ENCODE peak calls at places on chromosomes 7 and 10, in seven cellular contexts. U is cortex of kidney; F is stimulated activated CD4-positive, alpha-beta T cell treated with anti-CD3 and anti-CD28 coated beads, Interleukin-1b, Interleukin-23, amount 100 ng/mL, for 4 hours; I is NCI-H1092 treated with DMSO at 0.1 percent for 48 hours; L is head of caudate nucleus; A is heart right ventricle; K is non-pigmented ciliary epithelial cell. W is an unnamed sample.

GRCh38 chr7:105691692-105692564 is 110.6 kb upstream of the EFCAB10 start:
- DNase-seq in U (no peak), F (no peak), I (peak), L (peak), A (peak), K (peak), W (peak)

GRCh38 chr10:46543379-46544014 is 13.0 kb downstream of the GPRIN2 start:
- DNase-seq in U (no peak), F (no peak), I (no peak), L (peak), A (no peak), K (no peak), W (no peak)

GRCh38 chr10:44752451-44753441 is 158.4 kb upstream of the TMEM72 start:
- DNase-seq in U (no peak), F (no peak), I (peak), L (no peak), A (no peak), K (peak), W (no peak)

GRCh38 chr7:24842449-24843241 is 85.4 kb upstream of the GSDME start:
- DNase-seq in U (no peak), F (no peak), I (no peak), L (no peak), A (no peak), K (no peak), W (no peak)

GRCh38 chr7:90474284-90475210 is 5.1 kb downstream of the PTTG1IP2 start:
- DNase-seq in U (no peak), F (no peak), I (no peak), L (no peak), A (no peak), K (peak), W (no peak)

GRCh38 chr10:102455893-102456471 is 4.6 kb upstream of the C10orf95 start:
- DNase-seq in U (no peak), F (no peak), I (no peak), L (no peak), A (no peak), K (no peak), W (no peak)

GRCh38 chr7:3200504-3200903 is 100.5 kb upstream of the SDK1 start:
- DNase-seq in U (no peak), F (peak), I (peak), L (no peak), A (no peak), K (peak), W (no peak)

GRCh38 chr10:91090761-91091529 is 129.5 kb upstream of the PCGF5 start:
- DNase-seq in U (no peak), F (no peak), I (peak), L (no peak), A (no peak), K (no peak), W (no peak)

GRCh38 chr10:75043256-75044121 is 68.0 kb upstream of the SAMD8 start:
- DNase-seq in U (no peak), F (peak), I (no peak), L (no peak), A (no peak), K (no peak), W (no peak)

GRCh38 chr7:45073843-45074737 is 14.7 kb downstream of the NACAD start:
- DNase-seq in U (no peak), F (no peak), I (no peak), L (no peak), A (peak), K (no peak), W (peak)

GRCh38 chr7:134645935-134646334 is 718 bp upstream of the BPGM start:
- DNase-seq in U (no peak), F (no peak), I (peak), L (no peak), A (peak), K (no peak), W (no peak)